ENCODE peak calls at places on chromosome 11, in nine cellular contexts. O, G, X, Z, Q, E, H, F and L are unnamed samples.

GRCh38 chr11:103903005-103903404 is 133.4 kb upstream of the DDI1 start:
- DNase-seq in G (no peak), H (no peak), Z (no peak), Q (no peak), O (no peak), E (no peak), X (no peak), F (no peak), L (no peak)

GRCh38 chr11:60121259-60121658 is 32.8 kb downstream of the MS4A2 start:
- DNase-seq in Q (no peak), H (no peak), Z (no peak), F (no peak), E (no peak), X (no peak), G (no peak), O (no peak), L (no peak)

GRCh38 chr11:48087974-48088681 is 107.8 kb downstream of the PTPRJ start:
- DNase-seq in G (no peak), X (no peak), H (no peak), O (peak), F (no peak), Z (no peak), E (no peak), Q (no peak), L (peak)

GRCh38 chr11:73257342-73258103 is 14.6 kb upstream of the P2RY6 start:
- DNase-seq in Q (no peak), O (no peak), Z (peak), H (no peak), X (peak), F (peak), G (no peak), E (peak), L (peak)

GRCh38 chr11:112579282-112579681 is 318.6 kb upstream of the PLET1 start:
- DNase-seq in O (no peak), Q (no peak), G (no peak), H (no peak), Z (no peak), F (no peak), X (no peak), E (no peak), L (no peak)

GRCh38 chr11:122398167-122398566 is 257.4 kb upstream of the UBASH3B start:
- DNase-seq in X (peak), Q (no peak), G (no peak), H (no peak), E (no peak), Z (peak), O (no peak), F (no peak), L (no peak)

GRCh38 chr11:44785856-44786606 is 59.3 kb downstream of the TSPAN18 start:
- DNase-seq in Z (no peak), H (no peak), F (peak), Q (no peak), G (no peak), O (no peak), X (no peak), E (no peak), L (no peak)

GRCh38 chr11:60840711-60841430 is 1.0 kb upstream of the CCDC86 start:
- DNase-seq in Z (peak), Q (no peak), F (no peak), G (no peak), E (peak), X (peak), H (no peak), O (no peak), L (no peak)